ENCODE peak calls at places on chromosome 11, in ten cellular contexts. B, S, A, O, T, M, E, G, N and Y are unnamed samples.

GRCh38 chr11:43944761-43945311 is 2.4 kb downstream of the C11orf96 start:
- DNase-seq in E (peak), M (no peak), T (peak), G (peak), S (no peak), B (peak), A (no peak), N (peak), O (peak), Y (peak)

GRCh38 chr11:17979770-17980371 is 33.0 kb downstream of the SERGEF start:
- DNase-seq in M (no peak), A (peak), N (peak), S (peak), B (peak), O (peak), E (peak), G (no peak), T (no peak), Y (no peak)

GRCh38 chr11:6653055-6653454 is 2.6 kb downstream of the DCHS1 start:
- DNase-seq in B (no peak), A (no peak), E (no peak), G (no peak), T (no peak), N (no peak), O (no peak), M (no peak), S (no peak), Y (no peak)

GRCh38 chr11:121723261-121723741 is 270.5 kb upstream of the SORL1-AS1 start:
- DNase-seq in O (peak), M (peak), B (no peak), A (peak), N (peak), T (no peak), E (no peak), G (no peak), S (no peak), Y (peak)

GRCh38 chr11:40186401-40187091 is 1272.9 kb downstream of the LRRC4C start:
- DNase-seq in S (no peak), A (no peak), O (no peak), T (no peak), G (no peak), N (no peak), B (no peak), M (no peak), E (no peak), Y (no peak)

GRCh38 chr11:19719960-19720359 is 7.3 kb downstream of the NAV2 start:
- DNase-seq in B (no peak), M (peak), T (no peak), O (no peak), E (no peak), A (no peak), G (no peak), N (no peak), S (no peak), Y (no peak)

GRCh38 chr11:93081694-93082093 is 112.2 kb downstream of the MTNR1B start:
- DNase-seq in A (no peak), E (no peak), B (no peak), O (no peak), S (no peak), G (no peak), M (no peak), N (no peak), T (no peak), Y (no peak)

GRCh38 chr11:9091044-9091936 is at the start of gene SCUBE2:
- DNase-seq in A (no peak), O (no peak), M (no peak), B (no peak), G (no peak), E (no peak), T (no peak), N (no peak), S (no peak), Y (no peak)

GRCh38 chr11:27541790-27542189 is 35.2 kb upstream of the LIN7C start:
- DNase-seq in A (no peak), S (no peak), T (no peak), E (no peak), B (no peak), N (no peak), G (no peak), M (no peak), O (no peak), Y (no peak)

GRCh38 chr11:130581631-130582030 is 133.2 kb downstream of the ADAMTS15 start:
- DNase-seq in T (no peak), O (no peak), M (no peak), A (peak), B (peak), G (no peak), E (no peak), N (no peak), S (peak), Y (no peak)

GRCh38 chr11:69854719-69855118 is 35.5 kb upstream of the FGF3 start:
- DNase-seq in T (no peak), O (no peak), G (no peak), B (peak), N (no peak), A (peak), E (no peak), M (no peak), S (peak), Y (peak)

GRCh38 chr11:128238521-128239222 is 348.7 kb downstream of the ETS1 start:
- DNase-seq in N (no peak), T (no peak), G (no peak), S (no peak), E (no peak), M (no peak), O (no peak), A (no peak), B (no peak), Y (no peak)

GRCh38 chr11:130675456-130675855 is 227.0 kb downstream of the ADAMTS15 start:
- DNase-seq in A (peak), G (no peak), E (no peak), S (no peak), B (peak), O (peak), M (peak), T (no peak), N (peak), Y (no peak)

GRCh38 chr11:78801161-78801884 is 226.7 kb upstream of the NARS2 start:
- DNase-seq in T (no peak), M (peak), G (no peak), A (peak), N (peak), O (peak), B (peak), E (peak), S (peak), Y (peak)

GRCh38 chr11:91433284-91434010 is 791.2 kb upstream of the FAT3 start:
- DNase-seq in O (no peak), M (no peak), E (no peak), G (no peak), T (no peak), S (no peak), A (no peak), N (no peak), B (no peak), Y (no peak)

GRCh38 chr11:74312321-74312720 is 881 bp upstream of the P4HA3 start:
- DNase-seq in N (peak), O (no peak), G (no peak), E (no peak), B (peak), T (no peak), S (peak), M (no peak), A (no peak), Y (no peak)

GRCh38 chr11:128689946-128690745 is 3.7 kb upstream of the FLI1 start:
- DNase-seq in N (no peak), M (no peak), G (no peak), T (no peak), E (no peak), O (no peak), B (no peak), S (no peak), A (peak), Y (no peak)

GRCh38 chr11:34614334-34615113 is 6.4 kb upstream of the EHF start:
- DNase-seq in G (no peak), O (no peak), A (peak), T (no peak), B (peak), E (no peak), N (peak), M (no peak), S (no peak), Y (no peak)

GRCh38 chr11:62012451-62013265 is 45.2 kb upstream of the FTH1 start:
- DNase-seq in N (peak), E (no peak), O (no peak), A (peak), G (no peak), T (peak), B (peak), S (peak), M (no peak), Y (peak)

GRCh38 chr11:32343325-32344008 is 91.9 kb downstream of the WT1 start:
- DNase-seq in G (no peak), M (no peak), S (peak), O (no peak), T (no peak), E (no peak), N (no peak), A (no peak), B (no peak), Y (no peak)

GRCh38 chr11:117160826-117161225 is 16.7 kb downstream of the PAFAH1B2 start:
- DNase-seq in G (no peak), M (no peak), T (no peak), B (no peak), N (peak), A (no peak), E (no peak), O (no peak), S (no peak), Y (no peak)

GRCh38 chr11:47991266-47991830 is 11.0 kb downstream of the PTPRJ start:
- DNase-seq in T (peak), O (peak), B (no peak), A (no peak), G (no peak), N (no peak), M (no peak), S (peak), E (peak), Y (peak)

GRCh38 chr11:13137778-13138400 is 128.8 kb downstream of the RASSF10 start:
- DNase-seq in M (no peak), A (no peak), N (no peak), E (no peak), T (no peak), G (no peak), B (no peak), S (peak), O (no peak), Y (peak)

GRCh38 chr11:9787981-9788521 is 124.2 kb downstream of the SWAP70 start:
- DNase-seq in E (no peak), A (peak), T (no peak), M (no peak), G (no peak), S (no peak), N (peak), B (peak), O (no peak), Y (no peak)

GRCh38 chr11:111376453-111376871 is 2.6 kb downstream of the POU2AF1 start:
- DNase-seq in S (peak), O (no peak), T (no peak), B (no peak), E (no peak), G (no peak), N (no peak), A (no peak), M (no peak), Y (no peak)

GRCh38 chr11:4134844-4135243 is 40.2 kb downstream of the RRM1 start:
- DNase-seq in A (peak), G (no peak), T (no peak), M (no peak), E (no peak), O (no peak), S (peak), N (peak), B (peak), Y (peak)

GRCh38 chr11:106202935-106203620 is 125.6 kb downstream of the AASDHPPT start:
- DNase-seq in N (no peak), E (no peak), G (no peak), M (no peak), O (no peak), S (no peak), T (no peak), A (peak), B (no peak), Y (no peak)

GRCh38 chr11:94938399-94939055 is 34.8 kb downstream of the CWC15 start:
- DNase-seq in A (peak), B (peak), O (no peak), M (no peak), N (peak), S (no peak), T (no peak), G (no peak), E (no peak), Y (no peak)

GRCh38 chr11:104529916-104530315 is 366.0 kb upstream of the PDGFD start:
- DNase-seq in A (no peak), S (no peak), O (no peak), T (no peak), E (no peak), N (no peak), G (no peak), B (no peak), M (no peak), Y (no peak)

GRCh38 chr11:18319914-18320313 is 2.0 kb downstream of the HPS5 start:
- DNase-seq in B (no peak), T (no peak), O (no peak), S (no peak), M (no peak), A (no peak), N (no peak), G (no peak), E (no peak), Y (no peak)

GRCh38 chr11:116657842-116658825 is 114.7 kb downstream of the BUD13 start:
- DNase-seq in B (no peak), M (peak), E (no peak), T (no peak), N (no peak), O (no peak), G (no peak), A (peak), S (no peak), Y (no peak)

GRCh38 chr11:104028476-104028875 is 8.0 kb upstream of the DDI1 start:
- DNase-seq in G (no peak), N (peak), T (no peak), O (no peak), A (peak), E (no peak), S (no peak), M (no peak), B (peak), Y (no peak)

GRCh38 chr11:36465449-36466163 is 44.5 kb downstream of the TRAF6 start:
- DNase-seq in O (no peak), A (no peak), M (no peak), E (no peak), S (peak), G (no peak), N (peak), T (no peak), B (no peak), Y (no peak)

GRCh38 chr11:115580927-115581680 is 76.9 kb upstream of the CADM1 start:
- DNase-seq in N (peak), T (no peak), G (no peak), S (no peak), A (no peak), B (no peak), E (peak), O (no peak), M (no peak), Y (no peak)

GRCh38 chr11:108117746-108118371 is 3.5 kb upstream of the ACAT1 start:
- DNase-seq in B (peak), M (no peak), N (peak), G (no peak), A (peak), O (no peak), E (no peak), T (no peak), S (peak), Y (peak)
- TF ChIP-seq CTCF in B (peak), M (no peak), N (peak), G (peak), A (peak), O (peak), E (peak), T (peak), S (peak), Y (peak)

DNA sequence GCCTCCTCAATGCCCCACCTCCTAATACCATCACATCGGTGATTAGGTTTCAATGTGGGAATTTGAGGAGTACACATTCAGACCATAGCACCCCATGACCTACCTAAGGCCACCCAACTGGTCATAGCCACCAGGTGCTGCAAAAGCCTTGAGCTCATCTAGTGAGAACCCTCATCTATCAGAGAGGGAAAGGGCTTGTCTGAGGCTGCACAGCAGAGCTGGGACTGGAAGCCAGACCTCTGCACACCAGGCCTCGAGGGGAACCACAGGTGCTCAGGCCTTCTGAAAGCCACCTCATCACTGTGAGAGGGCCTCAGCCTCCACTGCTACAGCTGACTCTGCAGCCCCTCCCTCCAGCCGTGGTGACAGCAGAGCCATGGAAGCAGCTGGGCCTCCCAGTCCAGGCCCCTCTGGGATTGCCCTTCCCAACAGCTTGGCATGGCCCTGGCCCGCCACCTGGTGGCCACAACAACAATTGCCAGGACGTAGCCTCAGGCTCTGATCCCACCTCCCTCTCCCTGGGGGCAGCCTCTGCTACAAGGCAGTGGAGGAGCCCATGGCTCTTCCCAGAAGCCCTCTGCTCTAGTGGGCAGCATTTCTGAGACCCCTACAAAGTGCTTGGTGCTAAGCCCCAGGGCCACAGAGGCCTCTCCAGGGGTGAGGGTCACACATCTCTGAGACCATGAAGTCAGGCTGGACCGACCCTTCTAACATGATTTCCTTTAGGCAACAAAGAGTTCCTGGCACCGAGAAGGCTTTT is 41.0 kb upstream of the PRDM11 start:
- DNase-seq in E (peak), O (peak), S (peak), T (peak), N (peak), B (peak), A (peak), M (peak), G (peak), Y (no peak)
- TF ChIP-seq CTCF in E (peak), O (peak), S (peak), T (peak), N (peak), B (peak), A (peak), M (peak), G (peak), Y (peak)

GRCh38 chr11:41306435-41306834 is 153.0 kb downstream of the LRRC4C start:
- DNase-seq in M (no peak), S (peak), G (no peak), T (no peak), B (no peak), O (no peak), N (no peak), E (no peak), A (no peak), Y (no peak)

GRCh38 chr11:41308286-41308685 is 151.2 kb downstream of the LRRC4C start:
- DNase-seq in S (no peak), T (no peak), O (no peak), N (no peak), A (no peak), B (no peak), M (no peak), G (no peak), E (no peak), Y (no peak)

GRCh38 chr11:41307371-41308080 is 151.9 kb downstream of the LRRC4C start:
- DNase-seq in G (no peak), E (no peak), S (no peak), A (no peak), T (no peak), O (no peak), N (no peak), M (no peak), B (no peak), Y (no peak)

GRCh38 chr11:41309111-41309522 is 150.3 kb downstream of the LRRC4C start:
- DNase-seq in B (no peak), M (no peak), T (no peak), E (no peak), N (no peak), A (no peak), G (no peak), O (no peak), S (no peak), Y (no peak)

GRCh38 chr11:41309716-41310115 is 149.7 kb downstream of the LRRC4C start:
- DNase-seq in M (no peak), T (no peak), O (no peak), B (no peak), N (no peak), G (no peak), E (no peak), S (no peak), A (no peak), Y (no peak)
- TF ChIP-seq CTCF in M (no peak), T (no peak), O (no peak), B (no peak), N (no peak), G (peak), E (no peak), S (no peak), A (no peak), Y (no peak)

GRCh38 chr11:102147031-102147430 is 36.8 kb downstream of the YAP1 start:
- DNase-seq in A (no peak), G (no peak), B (no peak), N (no peak), M (no peak), O (no peak), S (no peak), T (no peak), E (no peak), Y (no peak)
- TF ChIP-seq CTCF in A (no peak), G (no peak), B (no peak), N (no peak), M (no peak), O (no peak), S (no peak), T (no peak), E (no peak), Y (no peak)

DNA sequence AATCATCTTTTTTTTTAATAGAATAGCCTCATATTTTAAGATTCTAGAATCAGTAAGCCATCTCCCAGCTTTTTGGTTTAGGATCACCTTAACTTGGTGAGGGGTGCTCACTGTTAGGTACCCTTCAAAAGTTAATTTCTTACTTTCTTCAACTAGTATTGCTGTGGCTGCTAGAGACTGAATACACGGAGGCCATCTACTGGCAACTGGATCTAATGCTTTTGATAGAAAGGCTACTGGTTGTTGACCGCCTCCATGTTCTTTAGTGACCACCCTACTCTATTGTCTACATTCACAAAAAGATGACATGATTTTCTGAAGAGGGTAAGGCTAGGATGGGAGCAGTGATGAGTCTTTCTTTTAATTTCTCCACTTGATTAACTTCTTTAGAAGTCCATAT is 16.7 kb upstream of the ALDH3B2 start:
- DNase-seq in O (no peak), B (peak), A (no peak), M (no peak), T (no peak), G (no peak), S (peak), N (peak), E (no peak), Y (no peak)
- TF ChIP-seq CTCF in O (no peak), B (peak), A (peak), M (no peak), T (peak), G (peak), S (peak), N (peak), E (no peak), Y (peak)

GRCh38 chr11:84947070-84947469 is 680.1 kb downstream of the DLG2 start:
- DNase-seq in N (no peak), T (no peak), G (no peak), O (no peak), S (no peak), E (no peak), A (no peak), M (no peak), B (no peak), Y (no peak)
- TF ChIP-seq CTCF in N (no peak), T (no peak), G (no peak), O (no peak), S (no peak), E (no peak), A (no peak), M (no peak), B (no peak), Y (no peak)

DNA sequence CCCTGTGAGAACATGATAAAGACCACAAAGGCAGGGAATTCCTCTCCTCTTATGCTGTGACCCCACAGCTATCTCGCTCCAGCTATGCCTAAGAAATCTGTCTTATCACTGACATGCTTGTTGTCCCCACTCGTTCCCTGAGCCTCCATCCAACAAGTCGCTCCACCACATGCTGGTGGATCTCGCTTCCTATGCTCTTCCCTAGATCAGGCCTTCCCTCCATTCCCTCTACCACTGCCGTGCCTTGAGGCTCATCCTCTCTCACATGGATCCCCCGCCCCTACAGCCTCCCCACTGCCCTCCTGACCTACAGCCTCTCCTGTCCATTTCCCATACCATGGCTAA is 1.4 kb upstream of the DGAT2 start:
- DNase-seq in O (no peak), T (no peak), S (no peak), N (no peak), G (no peak), M (no peak), B (no peak), E (no peak), A (no peak), Y (no peak)
- TF ChIP-seq CTCF in O (no peak), T (no peak), S (no peak), N (no peak), G (no peak), M (no peak), B (no peak), E (no peak), A (no peak), Y (no peak)